ENCODE peak calls at places on chromosomes 2 and 18, in nine cellular contexts. L is thoracic aorta, R is nephron progenitor cell, I is foreskin fibroblast, Q is mesothelial cell of epicardium, D is cardiac muscle cell, N is A549, G is AG10803, W is lower lobe of right lung. U is an unnamed sample.

GRCh38 chr2:151051584-151052220 is 210.0 kb downstream of the RBM43 start:
- DNase-seq in L (no peak), R (peak), I (peak), Q (no peak), D (peak), N (peak), G (peak), W (no peak), U (peak)

GRCh38 chr2:136118819-136119716 is 1.1 kb upstream of the CXCR4 start:
- DNase-seq in L (no peak), R (peak), I (no peak), Q (peak), D (peak), N (no peak), G (no peak), W (peak), U (peak)

GRCh38 chr2:220876074-220876824 is 695.9 kb downstream of the EPHA4 start:
- DNase-seq in L (no peak), R (no peak), I (no peak), Q (no peak), D (no peak), N (no peak), G (no peak), W (no peak), U (no peak)

GRCh38 chr2:16264491-16264890 is 324.1 kb downstream of the MYCN start:
- DNase-seq in L (no peak), R (no peak), I (no peak), Q (no peak), D (no peak), N (no peak), G (no peak), W (no peak), U (no peak)

GRCh38 chr2:240561325-240561971 is 1.3 kb downstream of the DUSP28 start:
- DNase-seq in L (no peak), R (no peak), I (peak), Q (no peak), D (no peak), N (peak), G (peak), W (no peak), U (no peak)

GRCh38 chr2:9025746-9026145 is 22.3 kb upstream of the MBOAT2 start:
- DNase-seq in L (no peak), R (no peak), I (no peak), Q (no peak), D (no peak), N (no peak), G (no peak), W (no peak), U (no peak)

GRCh38 chr2:207133862-207134519 is 31.8 kb downstream of the KLF7 start:
- DNase-seq in L (peak), R (no peak), I (peak), Q (no peak), D (no peak), N (peak), G (peak), W (peak), U (no peak)

GRCh38 chr2:190947139-190947538 is 66.5 kb downstream of the GLS start:
- DNase-seq in L (no peak), R (no peak), I (no peak), Q (no peak), D (no peak), N (peak), G (peak), W (no peak), U (no peak)

GRCh38 chr2:10930731-10931516 is 19.2 kb downstream of the KCNF1 start:
- DNase-seq in L (no peak), R (no peak), I (peak), Q (no peak), D (no peak), N (no peak), G (peak), W (no peak), U (no peak)

GRCh38 chr2:236665130-236665529 is 95.5 kb downstream of the ACKR3 start:
- DNase-seq in L (no peak), R (no peak), I (no peak), Q (no peak), D (no peak), N (peak), G (no peak), W (no peak), U (no peak)

DNA sequence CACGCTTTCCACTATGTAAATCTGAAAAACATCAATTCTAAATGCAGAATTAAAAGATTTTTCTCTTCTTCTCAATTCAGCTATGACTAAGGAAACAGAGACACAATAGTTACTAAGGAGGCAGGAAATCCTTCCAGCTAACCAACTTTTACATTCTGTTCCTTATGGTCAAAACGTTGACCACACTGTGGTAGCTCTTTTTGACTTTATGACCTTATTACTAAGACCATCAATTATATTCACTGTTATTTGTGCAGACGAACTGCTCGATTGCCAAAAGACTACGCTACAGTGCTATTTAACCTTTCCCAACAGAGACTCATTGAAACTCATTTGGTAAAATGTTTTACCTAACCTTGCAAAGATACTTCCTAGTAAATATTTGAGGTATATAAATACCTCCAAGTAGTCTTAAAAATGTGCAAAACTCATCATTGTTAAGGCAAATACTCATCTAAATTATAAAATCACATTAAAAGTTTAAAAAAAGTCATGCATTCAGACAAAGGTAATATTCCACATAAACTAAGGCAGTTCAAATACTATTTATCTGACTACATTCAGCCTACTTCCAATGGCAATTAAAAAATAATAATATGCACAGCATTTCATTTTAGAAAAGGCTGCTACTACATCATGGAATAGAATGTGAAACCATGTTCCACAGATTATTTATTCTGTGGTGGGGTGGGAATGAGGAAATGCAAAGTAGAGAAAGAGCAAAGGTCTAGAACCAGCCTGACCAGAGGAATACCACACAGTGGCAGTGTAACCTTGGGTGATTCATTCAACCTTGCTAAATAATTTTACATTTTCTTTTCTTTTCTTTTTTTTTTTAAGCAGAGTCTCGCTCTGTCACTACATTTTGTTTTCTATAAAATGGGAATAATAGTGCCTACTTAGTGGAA is 139.8 kb downstream of the THADA start:
- DNase-seq in L (no peak), R (no peak), I (peak), Q (no peak), D (no peak), N (peak), G (peak), W (no peak), U (no peak)
- TF ChIP-seq CTCF in L (no peak), R (no peak), I (no peak), Q (no peak), D (no peak), N (peak), G (no peak), W (no peak), U (no peak)

GRCh38 chr2:128466377-128467175 is 147.9 kb upstream of the HS6ST1 start:
- DNase-seq in L (peak), R (no peak), I (no peak), Q (peak), D (no peak), N (no peak), G (peak), W (no peak), U (no peak)
- TF ChIP-seq CTCF in L (no peak), R (no peak), I (no peak), Q (no peak), D (no peak), N (no peak), G (no peak), W (no peak), U (no peak)

GRCh38 chr18:61891874-61892273 is 933 bp downstream of the RNF152 start:
- DNase-seq in L (no peak), R (no peak), I (no peak), Q (no peak), D (no peak), N (no peak), G (no peak), W (no peak), U (no peak)

GRCh38 chr18:61894751-61895524 is 2.1 kb upstream of the RNF152 start:
- DNase-seq in L (no peak), R (no peak), I (no peak), Q (no peak), D (peak), N (no peak), G (no peak), W (no peak), U (no peak)

GRCh38 chr18:61893971-61894750 is 1.4 kb upstream of the RNF152 start:
- DNase-seq in L (peak), R (peak), I (peak), Q (peak), D (peak), N (peak), G (peak), W (peak), U (peak)

GRCh38 chr18:61892683-61893303 is at the start of gene RNF152:
- DNase-seq in L (no peak), R (peak), I (no peak), Q (peak), D (peak), N (no peak), G (peak), W (no peak), U (peak)

DNA sequence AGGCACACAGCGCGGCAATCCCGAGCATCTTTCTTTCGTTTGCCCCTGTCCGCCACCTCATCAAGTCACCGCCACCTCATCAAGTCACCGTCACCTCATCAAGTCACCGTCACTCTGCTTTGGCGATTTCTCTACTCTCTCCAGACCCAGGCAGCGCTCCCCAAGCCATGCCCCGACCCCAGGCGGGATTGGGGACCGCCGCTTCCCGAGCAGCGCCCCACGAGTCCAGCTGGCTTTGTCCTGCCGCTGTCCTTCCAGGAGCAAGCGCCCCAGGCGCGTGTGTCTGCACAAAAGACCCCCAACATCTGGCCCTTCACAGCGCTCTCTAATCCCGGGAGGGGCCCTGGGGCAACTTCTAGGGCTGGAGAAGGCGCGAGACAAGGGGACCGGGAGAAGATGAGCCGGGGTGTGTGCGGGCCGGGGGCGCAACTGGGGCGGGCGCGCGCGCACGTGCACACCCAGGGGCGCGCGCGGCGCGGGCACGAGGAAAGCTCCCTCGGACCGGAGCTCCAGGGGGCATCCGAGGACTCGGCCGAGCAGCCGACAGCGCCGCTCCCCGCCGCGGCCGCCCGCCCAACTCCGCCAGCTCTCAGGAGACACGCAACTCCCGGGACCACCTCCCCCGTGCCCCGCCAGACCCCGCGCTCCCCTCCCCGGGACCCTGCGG is 630 bp upstream of the RNF152 start:
- DNase-seq in L (no peak), R (peak), I (peak), Q (peak), D (peak), N (no peak), G (peak), W (peak), U (peak)
- TF ChIP-seq CTCF in L (peak), R (no peak), I (no peak), Q (no peak), D (no peak), N (no peak), G (peak), W (no peak), U (no peak)

GRCh38 chr18:34583895-34584294 is 126.2 kb upstream of the DTNA start:
- DNase-seq in L (no peak), R (no peak), I (no peak), Q (no peak), D (no peak), N (no peak), G (no peak), W (no peak), U (no peak)
- TF ChIP-seq CTCF in L (no peak), R (no peak), I (no peak), Q (no peak), D (no peak), N (no peak), G (no peak), W (no peak), U (no peak)

DNA sequence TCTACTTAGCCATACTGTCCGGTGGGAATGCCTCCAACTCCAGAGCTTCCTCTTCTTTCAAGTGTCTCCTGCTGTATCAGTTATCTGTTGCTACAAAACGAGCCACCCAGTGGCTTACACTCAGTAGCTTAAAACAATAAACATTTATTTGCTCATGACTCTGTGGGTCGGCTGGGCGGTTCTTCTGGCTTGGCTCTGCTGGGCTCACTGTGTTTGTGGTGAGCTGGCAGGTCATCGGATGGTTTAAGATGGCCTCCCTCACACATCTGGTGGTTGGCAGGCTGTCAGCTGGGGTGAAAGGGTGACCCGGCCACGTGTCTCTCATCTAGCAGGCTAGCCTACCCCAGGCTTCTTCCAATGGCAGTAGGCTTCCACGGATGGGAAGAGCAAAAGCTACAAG is 122.4 kb upstream of the SLC1A4 start:
- DNase-seq in L (no peak), R (no peak), I (peak), Q (no peak), D (no peak), N (peak), G (peak), W (no peak), U (no peak)
- TF ChIP-seq CTCF in L (no peak), R (no peak), I (peak), Q (no peak), D (no peak), N (no peak), G (peak), W (no peak), U (no peak)

GRCh38 chr18:11322716-11323115 is 173.3 kb upstream of the PIEZO2 start:
- DNase-seq in L (no peak), R (no peak), I (no peak), Q (no peak), D (no peak), N (peak), G (no peak), W (no peak), U (no peak)
- TF ChIP-seq CTCF in L (no peak), R (no peak), I (no peak), Q (no peak), D (no peak), N (no peak), G (no peak), W (no peak), U (no peak)

GRCh38 chr2:120381661-120382060 is 35.7 kb downstream of the INHBB start:
- DNase-seq in L (no peak), R (no peak), I (no peak), Q (no peak), D (no peak), N (no peak), G (no peak), W (no peak), U (no peak)
- TF ChIP-seq CTCF in L (no peak), R (no peak), I (no peak), Q (no peak), D (no peak), N (no peak), G (no peak), W (no peak), U (no peak)

GRCh38 chr2:28413896-28414290 is 21.2 kb downstream of the FOSL2 start:
- DNase-seq in L (no peak), R (no peak), I (no peak), Q (no peak), D (no peak), N (no peak), G (no peak), W (no peak), U (no peak)

GRCh38 chr2:28414583-28414982 is 21.9 kb downstream of the FOSL2 start:
- DNase-seq in L (no peak), R (no peak), I (no peak), Q (no peak), D (no peak), N (no peak), G (no peak), W (no peak), U (no peak)

GRCh38 chr2:28411956-28412609 is 19.4 kb downstream of the FOSL2 start:
- DNase-seq in L (no peak), R (no peak), I (no peak), Q (no peak), D (no peak), N (no peak), G (no peak), W (no peak), U (no peak)

GRCh38 chr2:28412625-28413151 is 20.0 kb downstream of the FOSL2 start:
- DNase-seq in L (no peak), R (no peak), I (no peak), Q (no peak), D (no peak), N (no peak), G (no peak), W (no peak), U (no peak)

DNA sequence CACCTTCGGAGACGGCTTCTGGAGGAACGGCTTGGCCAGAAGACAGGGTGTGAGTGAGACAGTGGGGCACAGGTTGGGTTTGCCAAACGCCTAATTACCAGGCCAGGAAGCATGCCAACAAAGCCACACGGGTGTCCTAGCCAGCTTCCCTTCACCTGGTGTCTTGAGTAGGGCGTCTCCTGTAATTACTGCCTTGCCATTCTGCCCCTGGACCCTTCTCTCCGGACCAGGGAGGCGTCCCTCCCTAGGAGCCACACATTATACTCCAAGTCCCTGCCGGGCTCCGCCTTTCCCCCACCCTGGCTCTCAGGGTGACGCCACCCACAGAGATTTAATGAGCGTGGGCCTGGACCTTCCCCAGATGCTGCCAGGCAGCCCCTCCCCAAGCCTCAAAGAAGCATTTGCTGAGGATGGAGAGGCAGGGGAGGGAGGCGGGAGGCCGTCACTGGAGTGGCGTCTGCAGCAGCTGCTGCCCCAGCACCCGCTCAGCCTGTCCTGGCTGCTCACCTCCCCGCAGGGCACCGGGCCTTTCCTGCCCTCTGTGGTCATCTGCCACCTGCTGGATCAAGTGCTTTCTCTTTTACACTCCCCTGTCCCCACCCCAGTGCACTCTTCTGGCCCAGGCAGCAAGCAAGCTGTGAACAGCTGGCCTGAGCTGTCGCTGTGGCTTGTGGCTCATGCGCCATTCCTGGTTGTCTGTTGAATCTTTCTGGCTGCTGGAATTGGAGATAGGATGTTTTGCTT is 20.7 kb downstream of the FOSL2 start:
- DNase-seq in L (no peak), R (no peak), I (no peak), Q (no peak), D (no peak), N (peak), G (no peak), W (no peak), U (no peak)
- TF ChIP-seq CTCF in L (no peak), R (no peak), I (no peak), Q (no peak), D (no peak), N (no peak), G (peak), W (no peak), U (no peak)

DNA sequence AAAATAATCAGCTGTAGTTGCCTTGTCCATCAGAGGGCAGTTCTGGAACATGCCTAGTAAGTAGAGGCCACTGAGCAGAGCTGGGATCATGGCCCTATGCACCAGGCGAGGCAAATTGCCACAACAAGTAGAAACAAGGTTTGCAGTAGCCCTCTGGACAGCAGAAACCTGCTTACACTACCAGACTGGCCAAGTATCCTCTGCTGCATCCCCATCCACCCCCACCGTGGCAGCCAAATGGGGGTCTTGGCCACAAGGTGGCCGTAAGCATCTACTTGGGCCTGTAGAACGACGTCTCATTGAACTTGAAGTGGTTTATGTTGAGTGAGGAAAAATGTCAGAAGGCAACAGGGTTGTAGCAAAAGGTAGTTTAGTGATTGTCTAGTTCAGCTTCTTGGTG is 241.2 kb downstream of the ALPK2 start:
- DNase-seq in L (no peak), R (no peak), I (no peak), Q (no peak), D (no peak), N (no peak), G (no peak), W (no peak), U (no peak)
- TF ChIP-seq CTCF in L (no peak), R (no peak), I (no peak), Q (no peak), D (no peak), N (no peak), G (no peak), W (no peak), U (no peak)

GRCh38 chr2:162609798-162610197 is 228.8 kb downstream of the KCNH7 start:
- DNase-seq in L (no peak), R (no peak), I (no peak), Q (no peak), D (no peak), N (no peak), G (no peak), W (no peak), U (no peak)
- TF ChIP-seq CTCF in L (no peak), R (no peak), I (no peak), Q (no peak), D (no peak), N (no peak), G (no peak), W (no peak), U (no peak)

U was measured in neural crest cell.